ENCODE peak calls at places on chromosomes 3 and 15, in six cellular contexts. C, Y, L, B, X and W are unnamed samples. For H3K27me3, the result is how much of the 10 kb centered on the place peaks cover.

GRCh38 chr15:67149859-67150824 is 84.7 kb downstream of the SMAD3 start:
- DNase-seq in L (peak), X (peak), Y (no peak), B (peak), C (peak), W (peak)

GRCh38 chr15:32910839-32911238 is 193.0 kb downstream of the GREM1 start:
- DNase-seq in Y (no peak), L (no peak), C (no peak), B (no peak), X (no peak), W (no peak)

GRCh38 chr15:75112848-75113492 is 88.7 kb upstream of the C15orf39 start:
- DNase-seq in X (no peak), C (no peak), Y (no peak), B (no peak), L (no peak), W (no peak)

GRCh38 chr3:49357466-49358216 is 512 bp downstream of the GPX1 start:
- DNase-seq in L (peak), B (peak), Y (peak), X (peak), C (peak), W (peak)

GRCh38 chr15:36177590-36178281 is 401.7 kb upstream of the CDIN1 start:
- DNase-seq in Y (peak), L (peak), X (no peak), B (peak), C (no peak), W (no peak)

GRCh38 chr3:145698252-145698651 is 462.7 kb downstream of the PLOD2 start:
- DNase-seq in C (no peak), L (no peak), X (no peak), Y (no peak), B (peak), W (no peak)

GRCh38 chr3:127073931-127074820 is 91.3 kb downstream of the PLXNA1 start:
- DNase-seq in Y (no peak), L (no peak), C (no peak), X (no peak), B (peak), W (no peak)

GRCh38 chr15:50562735-50563640 is 16.5 kb upstream of the USP50 start:
- DNase-seq in Y (no peak), C (no peak), X (no peak), B (no peak), L (no peak), W (no peak)

GRCh38 chr15:100958326-100959065 is 39.3 kb downstream of the LRRK1 start:
- DNase-seq in X (no peak), Y (no peak), C (no peak), L (no peak), B (peak), W (no peak)

GRCh38 chr3:188295876-188296275 is 141.9 kb downstream of the LPP start:
- DNase-seq in Y (no peak), L (no peak), B (no peak), X (no peak), C (no peak), W (no peak)

GRCh38 chr15:96359371-96359771 is 28.9 kb downstream of the NR2F2 start:
- DNase-seq in Y (no peak), L (no peak), X (peak), C (no peak), B (no peak), W (no peak)

GRCh38 chr15:96361309-96362000 is 31.0 kb downstream of the NR2F2 start:
- DNase-seq in X (peak), L (no peak), Y (no peak), C (no peak), B (no peak), W (peak)

GRCh38 chr15:96362001-96362758 is 31.7 kb downstream of the NR2F2 start:
- DNase-seq in B (no peak), L (no peak), C (no peak), Y (no peak), X (no peak), W (peak)

GRCh38 chr15:96359772-96360498 is 29.4 kb downstream of the NR2F2 start:
- DNase-seq in L (no peak), Y (no peak), B (peak), C (peak), X (peak), W (peak)

GRCh38 chr15:96360581-96361308 is 30.2 kb downstream of the NR2F2 start:
- DNase-seq in C (no peak), X (peak), L (no peak), B (no peak), Y (no peak), W (peak)
- H3K4me3 ChIP-seq in C (peak), X (no peak), L (no peak), B (peak), Y (peak), W (peak)

GRCh38 chr15:52805351-52806283 is 15.5 kb upstream of the ONECUT1 start:
- DNase-seq in C (no peak), Y (no peak), X (peak), B (no peak), L (no peak), W (peak)
- H3K27me3 ChIP-seq in C (under half), Y (under half), X (under half), B (half or more), L (half or more), W (half or more)

GRCh38 chr15:26235148-26235769 is 372.1 kb upstream of the ATP10A start:
- DNase-seq in Y (no peak), X (peak), B (no peak), L (no peak), C (no peak), W (peak)

GRCh38 chr15:26235864-26236263 is 372.7 kb upstream of the ATP10A start:
- DNase-seq in X (no peak), Y (no peak), L (no peak), B (no peak), C (no peak), W (peak)
- H3K4me3 ChIP-seq in X (no peak), Y (no peak), L (no peak), B (no peak), C (no peak), W (no peak)

DNA sequence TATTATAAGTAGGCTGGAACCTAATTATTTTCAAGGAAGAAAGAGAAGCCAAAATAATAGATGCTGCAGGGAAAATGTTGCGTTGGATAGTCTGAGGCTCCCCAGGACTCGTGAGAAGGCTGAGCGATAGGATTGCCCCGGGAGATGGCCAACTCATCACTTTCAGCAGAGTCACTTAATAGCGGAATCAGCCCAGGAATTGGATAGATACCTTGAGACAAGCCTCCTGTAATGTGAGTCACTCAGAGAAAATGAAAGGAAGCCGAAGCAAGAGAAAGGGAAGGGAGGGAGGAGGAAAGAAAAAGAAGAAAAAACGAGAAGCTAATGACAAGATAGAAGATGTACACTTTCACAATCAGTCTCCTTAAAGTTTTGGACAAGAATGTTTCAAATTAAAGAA is 94.3 kb downstream of the SQOR start:
- DNase-seq in X (peak), B (no peak), C (no peak), L (no peak), Y (no peak), W (no peak)
- H3K27me3 ChIP-seq in X (under half), B (under half), C (under half), L (under half), Y (under half), W (under half)

GRCh38 chr3:184455991-184456390 is 76.1 kb downstream of the CHRD start:
- DNase-seq in X (no peak), Y (no peak), B (no peak), C (no peak), L (no peak), W (no peak)

GRCh38 chr3:184459355-184459754 is 79.5 kb downstream of the CHRD start:
- DNase-seq in Y (no peak), C (no peak), L (no peak), B (peak), X (no peak), W (no peak)

GRCh38 chr3:184456476-184456875 is 76.6 kb downstream of the CHRD start:
- DNase-seq in Y (no peak), B (no peak), X (no peak), L (no peak), C (no peak), W (no peak)

GRCh38 chr3:184461219-184461618 is 81.4 kb downstream of the CHRD start:
- DNase-seq in Y (no peak), X (no peak), B (no peak), C (no peak), L (no peak), W (no peak)

DNA sequence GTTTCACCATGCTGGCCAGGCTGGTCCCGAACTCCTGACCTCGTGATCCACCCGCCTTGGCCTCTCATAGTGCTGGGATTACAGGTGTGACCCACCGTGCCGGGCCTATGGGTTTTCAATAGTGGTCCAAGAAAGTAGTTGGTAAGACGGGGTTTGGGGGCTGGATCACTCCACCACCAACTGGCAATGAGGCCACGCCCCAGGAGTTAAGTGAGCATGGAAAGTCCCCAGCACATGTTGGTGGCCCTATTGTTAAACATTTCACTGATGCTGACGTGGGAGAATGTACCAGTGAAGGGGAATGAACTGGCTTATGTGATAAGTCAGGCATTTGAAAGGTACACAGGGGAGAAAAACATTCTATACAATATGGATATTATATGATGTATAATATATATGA is 80.4 kb downstream of the CHRD start:
- DNase-seq in X (no peak), C (no peak), L (no peak), B (no peak), Y (no peak), W (peak)
- H3K4me3 ChIP-seq in X (no peak), C (no peak), L (no peak), B (no peak), Y (no peak), W (no peak)